ENCODE peak calls at places on chromosomes 2 and 18, in nine cellular contexts. N is pancreas, Y is tibial artery, D is GM23248, V is ascending aorta, S is left ventricle myocardium inferior, X is neuronal stem cell, R is cardiac muscle cell, B is kidney. P is an unnamed sample. For H3K4me1 and H3K36me3, the result is how much of the 10 kb centered on the place peaks cover.

GRCh38 chr2:9548506-9548905 is 7.1 kb downstream of the ADAM17 start:
- DNase-seq in N (no peak), Y (no peak), D (peak), V (no peak), S (no peak), X (no peak), R (no peak), B (no peak), P (no peak)

GRCh38 chr2:49972699-49973098 is 818.4 kb upstream of the FSHR start:
- DNase-seq in N (no peak), Y (no peak), D (no peak), V (no peak), S (no peak), X (peak), R (peak), B (no peak), P (no peak)

GRCh38 chr2:212005077-212005671 is 533.4 kb downstream of the ERBB4 start:
- DNase-seq in N (no peak), Y (no peak), D (peak), V (no peak), S (peak), X (peak), R (peak), B (no peak), P (no peak)

GRCh38 chr18:59265246-59266018 is 7.8 kb downstream of the RAX start:
- DNase-seq in N (peak), Y (no peak), D (peak), V (no peak), S (no peak), X (no peak), R (no peak), B (no peak), P (no peak)

GRCh38 chr2:163556511-163556910 is 179.3 kb downstream of the FIGN start:
- DNase-seq in N (no peak), Y (no peak), D (no peak), V (no peak), S (no peak), X (no peak), R (no peak), B (no peak), P (no peak)

GRCh38 chr2:40434638-40435296 is 17.1 kb downstream of the SLC8A1 start:
- DNase-seq in N (no peak), Y (no peak), D (peak), V (peak), S (no peak), X (no peak), R (no peak), B (no peak), P (no peak)

GRCh38 chr2:222296911-222297599 is 1.7 kb downstream of the PAX3 start:
- DNase-seq in N (peak), Y (no peak), D (no peak), V (no peak), S (no peak), X (no peak), R (no peak), B (peak), P (no peak)

GRCh38 chr2:71554706-71555056 is 101.3 kb downstream of the DYSF start:
- DNase-seq in N (no peak), Y (no peak), D (no peak), V (no peak), S (no peak), X (no peak), R (no peak), B (no peak), P (no peak)

GRCh38 chr2:202718614-202719013 is 83.8 kb downstream of the FAM117B start:
- DNase-seq in N (no peak), Y (no peak), D (peak), V (no peak), S (no peak), X (no peak), R (no peak), B (no peak), P (no peak)

GRCh38 chr2:104864280-104864599 is 10.3 kb downstream of the POU3F3 start:
- DNase-seq in N (no peak), Y (no peak), D (no peak), V (no peak), S (no peak), X (no peak), R (no peak), B (no peak), P (no peak)
- H3K4me1 ChIP-seq in N (under half), Y (under half), D (under half), V (under half), S (under half), X (under half), R (under half), B (under half), P (under half)

DNA sequence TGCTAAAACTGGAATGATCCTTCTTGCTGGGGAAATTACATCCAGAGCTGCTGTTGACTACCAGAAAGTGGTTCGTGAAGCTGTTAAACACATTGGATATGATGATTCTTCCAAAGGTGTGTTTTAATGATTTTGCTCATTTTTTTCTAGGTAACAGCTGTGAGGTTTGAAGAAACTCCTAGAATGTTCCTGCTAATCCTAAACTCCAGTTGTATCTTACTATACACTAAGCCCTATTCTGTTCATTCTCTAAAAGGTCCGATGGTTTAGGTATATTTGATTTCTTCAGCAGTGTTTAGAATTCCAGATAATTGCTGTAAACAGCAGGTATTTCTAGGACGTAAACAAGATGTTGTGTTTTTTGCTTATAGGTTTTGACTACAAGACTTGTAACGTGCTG is 2.3 kb downstream of the MAT2A start:
- DNase-seq in N (no peak), Y (no peak), D (no peak), V (no peak), S (no peak), X (no peak), R (no peak), B (no peak), P (no peak)
- H3K36me3 ChIP-seq in N (under half), Y (half or more), D (half or more), V (under half), S (half or more), X (under half), R (half or more), B (under half), P (under half)

GRCh38 chr2:174835797-174836255 is 71.6 kb upstream of the CHRNA1 start:
- DNase-seq in N (no peak), Y (no peak), D (peak), V (no peak), S (no peak), X (no peak), R (no peak), B (no peak), P (no peak)
- H3K4me3 ChIP-seq in N (no peak), Y (no peak), D (peak), V (no peak), S (no peak), X (no peak), R (no peak), B (no peak), P (no peak)

DNA sequence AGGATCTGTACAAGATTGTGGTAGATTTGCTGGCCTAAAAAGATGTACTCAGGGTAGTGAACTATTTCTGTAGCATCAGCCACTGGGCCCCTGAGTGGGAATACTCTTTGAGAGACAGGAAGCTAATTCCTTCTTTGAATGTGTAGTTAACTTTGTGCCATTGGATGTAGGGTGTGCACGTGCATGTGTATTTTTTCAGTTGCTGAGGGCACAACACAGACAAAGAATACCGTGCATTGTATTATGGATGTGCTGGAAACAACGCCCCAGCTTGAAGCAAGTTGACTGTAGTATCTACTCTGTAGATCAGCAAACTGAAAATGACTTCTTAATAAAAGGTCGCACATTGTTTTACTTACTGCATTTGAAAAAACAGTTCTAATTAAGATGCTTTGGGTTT is 14.1 kb downstream of the CRIM1 start:
- DNase-seq in N (no peak), Y (no peak), D (no peak), V (no peak), S (no peak), X (no peak), R (no peak), B (no peak), P (no peak)
- H3K4me1 ChIP-seq in N (under half), Y (half or more), D (half or more), V (under half), S (half or more), X (under half), R (under half), B (half or more), P (under half)

GRCh38 chr2:38830546-38831159 is 45.1 kb downstream of the DHX57 start:
- DNase-seq in N (no peak), Y (no peak), D (no peak), V (no peak), S (no peak), X (no peak), R (no peak), B (no peak), P (no peak)

GRCh38 chr2:38824906-38825305 is 46.9 kb downstream of the GEMIN6 start:
- DNase-seq in N (no peak), Y (no peak), D (no peak), V (no peak), S (no peak), X (no peak), R (no peak), B (no peak), P (no peak)

GRCh38 chr2:38823386-38823785 is 45.4 kb downstream of the GEMIN6 start:
- DNase-seq in N (no peak), Y (no peak), D (no peak), V (no peak), S (no peak), X (no peak), R (no peak), B (no peak), P (no peak)

GRCh38 chr2:38825956-38826355 is 47.9 kb downstream of the GEMIN6 start:
- DNase-seq in N (no peak), Y (no peak), D (no peak), V (no peak), S (no peak), X (no peak), R (no peak), B (no peak), P (no peak)

GRCh38 chr2:38828460-38828859 is 47.3 kb downstream of the DHX57 start:
- DNase-seq in N (no peak), Y (no peak), D (no peak), V (no peak), S (no peak), X (no peak), R (no peak), B (no peak), P (no peak)
- H3K36me3 ChIP-seq in N (under half), Y (under half), D (under half), V (under half), S (half or more), X (under half), R (under half), B (under half), P (under half)

DNA sequence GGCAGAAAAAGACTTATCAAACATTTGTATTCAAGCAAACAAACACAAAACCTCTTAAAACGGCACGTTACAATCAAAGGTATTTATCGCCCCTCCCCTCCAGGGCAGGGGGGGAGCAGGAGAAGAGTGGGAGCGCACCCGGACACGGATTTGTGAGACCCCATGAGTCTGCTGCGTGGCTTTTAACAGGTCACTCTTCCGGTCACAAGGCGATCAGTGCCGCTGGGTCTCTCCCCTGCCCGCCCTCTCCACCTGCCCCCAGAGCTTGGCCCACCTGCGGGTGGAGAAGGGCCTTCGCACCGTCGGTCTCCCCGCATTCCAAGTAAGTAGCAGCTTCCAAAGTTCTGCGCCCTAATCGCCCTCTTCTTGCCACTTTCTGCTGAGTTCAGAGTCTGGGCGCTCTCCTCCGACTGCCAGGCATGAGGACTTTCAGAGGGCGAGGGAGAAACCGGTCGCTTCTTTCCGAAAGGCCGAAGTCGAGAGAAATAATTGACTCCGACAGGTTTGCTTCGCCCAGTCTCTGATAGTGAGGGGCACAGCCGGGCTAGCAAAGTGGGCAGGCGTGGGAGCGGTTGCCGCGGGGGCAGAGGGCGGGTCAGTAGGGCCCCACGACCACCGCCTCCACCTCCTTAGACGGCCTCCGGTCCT is 797 bp downstream of the RPRM start:
- DNase-seq in N (peak), Y (no peak), D (peak), V (no peak), S (no peak), X (no peak), R (peak), B (peak), P (no peak)
- H3K4me3 ChIP-seq in N (no peak), Y (peak), D (no peak), V (peak), S (peak), X (peak), R (peak), B (peak), P (peak)

GRCh38 chr2:190858817-190859216 is 21.8 kb upstream of the GLS start:
- DNase-seq in N (no peak), Y (no peak), D (peak), V (no peak), S (no peak), X (no peak), R (no peak), B (no peak), P (no peak)
- H3K4me1 ChIP-seq in N (under half), Y (half or more), D (half or more), V (under half), S (under half), X (under half), R (under half), B (under half), P (under half)